ENCODE peak calls at places on chromosomes 4 and X, in four cellular contexts. B, X, J and W are unnamed samples.

GRCh38 chr4:122914292-122914904 is 8.0 kb downstream of the NUDT6 start:
- DNase-seq in J (no peak), X (no peak), B (peak; percentile 61), W (no peak)

GRCh38 chr4:129344058-129344457 is 248.1 kb downstream of the C4orf33 start:
- DNase-seq in B (peak; percentile 22), X (peak; percentile 47), J (peak; percentile 20), W (no peak)

GRCh38 chr4:161448550-161449180 is 715.1 kb downstream of the FSTL5 start:
- DNase-seq in J (no peak), B (no peak), X (no peak), W (no peak)

GRCh38 chr4:2714071-2714770 is 41.9 kb downstream of the TNIP2 start:
- DNase-seq in B (peak; percentile 79), X (peak; percentile 80), J (peak; percentile 66), W (peak; percentile 62)

GRCh38 chrX:73940893-73941470 is 363.0 kb upstream of the ZCCHC13 start:
- DNase-seq in B (no peak), J (no peak), X (no peak), W (no peak)

GRCh38 chr4:169848018-169848417 is 90.3 kb upstream of the HPF1 start:
- DNase-seq in B (no peak), X (no peak), J (no peak), W (no peak)

GRCh38 chrX:22534643-22535042 is 261.9 kb downstream of the CBLL2 start:
- DNase-seq in J (no peak), B (no peak), X (no peak), W (no peak)

GRCh38 chrX:55142206-55142918 is 53.5 kb downstream of the PAGE2 start:
- DNase-seq in B (no peak), J (no peak), X (no peak), W (no peak)

GRCh38 chr4:179867300-179867878 is 2375.8 kb upstream of the TENM3 start:
- DNase-seq in J (no peak), X (peak; percentile 83), B (no peak), W (no peak)

GRCh38 chr4:189660737-189661330 is 279.8 kb upstream of the FRG1 start:
- DNase-seq in B (no peak), X (no peak), J (no peak), W (no peak)

GRCh38 chr4:30757357-30757756 is 37.2 kb downstream of the PCDH7 start:
- DNase-seq in B (no peak), J (no peak), X (no peak), W (no peak)

GRCh38 chrX:34866636-34867035 is 76.0 kb upstream of the FAM47B start:
- DNase-seq in B (no peak), J (no peak), X (no peak), W (no peak)

GRCh38 chr4:122845760-122846159 is 19.1 kb downstream of the FGF2 start:
- DNase-seq in X (no peak), B (no peak), J (no peak), W (no peak)

GRCh38 chr4:82797591-82798081 is 960 bp downstream of the SCD5 start:
- DNase-seq in J (peak; percentile 29), B (peak; percentile 7), X (peak; percentile 36), W (no peak)

GRCh38 chr4:113760094-113760851 is 1.3 kb downstream of the CAMK2D start:
- DNase-seq in J (peak; percentile 49), X (peak; percentile 25), B (peak; percentile 66), W (peak; percentile 69)

GRCh38 chrX:153921511-153922285 is 4.4 kb downstream of the ARHGAP4 start:
- DNase-seq in B (peak; percentile 50), J (no peak), X (peak; percentile 61), W (no peak)

GRCh38 chr4:142314183-142314582 is 531.9 kb downstream of the INPP4B start:
- DNase-seq in J (no peak), X (no peak), B (no peak), W (no peak)

GRCh38 chrX:153032397-153033118 is 23.7 kb upstream of the PNMA3 start:
- DNase-seq in J (peak; percentile 62), X (peak; percentile 67), B (peak; percentile 60), W (peak; percentile 80)

GRCh38 chr4:30722916-30723270 is 2.7 kb downstream of the PCDH7 start:
- DNase-seq in J (no peak), B (no peak), X (no peak), W (no peak)

GRCh38 chr4:123162859-123163258 is 233.7 kb upstream of the SPRY1 start:
- DNase-seq in X (no peak), J (no peak), B (no peak), W (no peak)

GRCh38 chr4:17809667-17810066 is 890 bp downstream of the DCAF16 start:
- DNase-seq in J (no peak), B (peak; percentile 20), X (no peak), W (no peak)

GRCh38 chr4:76514087-76514486 is 79.1 kb downstream of the SHROOM3 start:
- DNase-seq in J (no peak), X (no peak), B (no peak), W (no peak)

GRCh38 chr4:155787113-155787710 is 28.4 kb downstream of the GUCY1B1 start:
- DNase-seq in J (peak; percentile 50), B (peak; percentile 38), X (peak; percentile 18), W (no peak)

GRCh38 chrX:123884809-123885408 is 25.1 kb downstream of the XIAP start:
- DNase-seq in B (peak; percentile 70), J (no peak), X (peak; percentile 38), W (no peak)

GRCh38 chr4:106062452-106062875 is 167.2 kb downstream of the NPNT start:
- DNase-seq in J (no peak), B (no peak), X (no peak), W (no peak)

GRCh38 chr4:123433573-123433972 is 37.0 kb downstream of the SPRY1 start:
- DNase-seq in B (no peak), X (no peak), J (no peak), W (no peak)